ENCODE peak calls at places on chromosomes 4 and X, in nine cellular contexts. One of them, this sample, is unnamed.
A peak's percentile ranks its signal among the peaks of the same experiment; 100 is the strongest.

GRCh38 chrX:49073641-49074575 is at the start of gene PRAF2:
- DNase-seq in lower leg skin: peak; percentile 92
- DNase-seq in endothelial cell: peak; percentile 79
- DNase-seq in colonic mucosa: peak; percentile 95
- DNase-seq in Peyer's patch: peak; percentile 90
- DNase-seq in heart left ventricle: peak; percentile 92
- DNase-seq in natural killer cell: peak; percentile 69
- DNase-seq in body of pancreas: peak; percentile 93
- DNase-seq in fibroblast of mammary gland: peak; percentile 89
- DNase-seq in this sample: peak; percentile 76

GRCh38 chrX:9315086-9315485 is 149.8 kb upstream of the TBL1X start:
- DNase-seq in lower leg skin: no peak
- DNase-seq in Peyer's patch: no peak
- DNase-seq in colonic mucosa: no peak
- DNase-seq in body of pancreas: no peak
- DNase-seq in natural killer cell: no peak
- DNase-seq in fibroblast of mammary gland: no peak
- DNase-seq in heart left ventricle: no peak
- DNase-seq in endothelial cell: no peak
- DNase-seq in this sample: no peak

GRCh38 chrX:50204364-50204899 is at the start of gene CCNB3:
- DNase-seq in Peyer's patch: peak; percentile 72
- DNase-seq in heart left ventricle: peak; percentile 67
- DNase-seq in colonic mucosa: peak; percentile 63
- DNase-seq in fibroblast of mammary gland: peak; percentile 76
- DNase-seq in body of pancreas: peak; percentile 79
- DNase-seq in lower leg skin: peak; percentile 33
- DNase-seq in endothelial cell: peak; percentile 46
- DNase-seq in natural killer cell: peak; percentile 58
- DNase-seq in this sample: peak; percentile 30

GRCh38 chr4:25172964-25173917 is 13.0 kb upstream of the SEPSECS start:
- DNase-seq in heart left ventricle: peak; percentile 54
- DNase-seq in Peyer's patch: no peak
- DNase-seq in natural killer cell: no peak
- DNase-seq in body of pancreas: peak; percentile 52
- DNase-seq in colonic mucosa: no peak
- DNase-seq in fibroblast of mammary gland: peak; percentile 100
- DNase-seq in lower leg skin: peak; percentile 80
- DNase-seq in endothelial cell: no peak
- DNase-seq in this sample: no peak

GRCh38 chr4:126859314-126859713 is 773.4 kb upstream of the INTU start:
- DNase-seq in natural killer cell: no peak
- DNase-seq in body of pancreas: no peak
- DNase-seq in endothelial cell: no peak
- DNase-seq in lower leg skin: no peak
- DNase-seq in colonic mucosa: no peak
- DNase-seq in Peyer's patch: no peak
- DNase-seq in fibroblast of mammary gland: no peak
- DNase-seq in heart left ventricle: no peak
- DNase-seq in this sample: no peak

GRCh38 chr4:117691572-117692351 is 342.5 kb upstream of the NDST3 start:
- DNase-seq in Peyer's patch: no peak
- DNase-seq in natural killer cell: no peak
- DNase-seq in heart left ventricle: no peak
- DNase-seq in colonic mucosa: no peak
- DNase-seq in endothelial cell: no peak
- DNase-seq in fibroblast of mammary gland: no peak
- DNase-seq in lower leg skin: no peak
- DNase-seq in body of pancreas: no peak
- DNase-seq in this sample: no peak

GRCh38 chrX:17476411-17476810 is 101.4 kb downstream of the NHS start:
- DNase-seq in heart left ventricle: no peak
- DNase-seq in natural killer cell: no peak
- DNase-seq in body of pancreas: no peak
- DNase-seq in endothelial cell: no peak
- DNase-seq in colonic mucosa: no peak
- DNase-seq in lower leg skin: no peak
- DNase-seq in Peyer's patch: no peak
- DNase-seq in fibroblast of mammary gland: no peak
- DNase-seq in this sample: no peak

GRCh38 chr4:173169428-173170209 is 1.0 kb downstream of the GALNT7 start:
- DNase-seq in Peyer's patch: peak; percentile 77
- DNase-seq in natural killer cell: peak; percentile 55
- DNase-seq in body of pancreas: peak; percentile 57
- DNase-seq in colonic mucosa: peak; percentile 60
- DNase-seq in lower leg skin: peak; percentile 28
- DNase-seq in endothelial cell: peak; percentile 76
- DNase-seq in fibroblast of mammary gland: peak; percentile 40
- DNase-seq in heart left ventricle: peak; percentile 71
- DNase-seq in this sample: peak; percentile 72

GRCh38 chr4:97720869-97721432 is 422.3 kb downstream of the STPG2 start:
- DNase-seq in heart left ventricle: no peak
- DNase-seq in endothelial cell: no peak
- DNase-seq in lower leg skin: no peak
- DNase-seq in natural killer cell: no peak
- DNase-seq in fibroblast of mammary gland: peak; percentile 23
- DNase-seq in Peyer's patch: no peak
- DNase-seq in body of pancreas: no peak
- DNase-seq in colonic mucosa: no peak
- DNase-seq in this sample: no peak

GRCh38 chr4:2761035-2761923 is 5.1 kb upstream of the TNIP2 start:
- DNase-seq in body of pancreas: peak; percentile 87
- DNase-seq in endothelial cell: no peak
- DNase-seq in colonic mucosa: peak; percentile 94
- DNase-seq in fibroblast of mammary gland: no peak
- DNase-seq in heart left ventricle: no peak
- DNase-seq in natural killer cell: no peak
- DNase-seq in lower leg skin: no peak
- DNase-seq in Peyer's patch: peak; percentile 92
- DNase-seq in this sample: no peak

GRCh38 chr4:13918110-13918509 is 290.6 kb upstream of the BOD1L1 start:
- DNase-seq in fibroblast of mammary gland: peak; percentile 100
- DNase-seq in body of pancreas: peak; percentile 32
- DNase-seq in endothelial cell: no peak
- DNase-seq in Peyer's patch: no peak
- DNase-seq in natural killer cell: no peak
- DNase-seq in colonic mucosa: peak; percentile 27
- DNase-seq in heart left ventricle: peak; percentile 33
- DNase-seq in lower leg skin: peak; percentile 33
- DNase-seq in this sample: no peak

GRCh38 chr4:56907009-56907408 is 691 bp upstream of the REST start:
- DNase-seq in heart left ventricle: no peak
- DNase-seq in Peyer's patch: no peak
- DNase-seq in natural killer cell: no peak
- DNase-seq in fibroblast of mammary gland: no peak
- DNase-seq in endothelial cell: no peak
- DNase-seq in body of pancreas: peak; percentile 5
- DNase-seq in colonic mucosa: peak; percentile 24
- DNase-seq in lower leg skin: no peak
- DNase-seq in this sample: peak; percentile 18

GRCh38 chr4:56908206-56909082 is 744 bp downstream of the REST start:
- DNase-seq in colonic mucosa: peak; percentile 59
- DNase-seq in fibroblast of mammary gland: peak; percentile 49
- DNase-seq in Peyer's patch: peak; percentile 79
- DNase-seq in lower leg skin: peak; percentile 43
- DNase-seq in heart left ventricle: peak; percentile 80
- DNase-seq in body of pancreas: peak; percentile 70
- DNase-seq in natural killer cell: peak; percentile 65
- DNase-seq in endothelial cell: peak; percentile 83
- DNase-seq in this sample: peak; percentile 78

GRCh38 chr4:56910172-56910967 is 2.7 kb downstream of the REST start:
- DNase-seq in lower leg skin: no peak
- DNase-seq in fibroblast of mammary gland: no peak
- DNase-seq in heart left ventricle: no peak
- DNase-seq in colonic mucosa: no peak
- DNase-seq in endothelial cell: no peak
- DNase-seq in Peyer's patch: no peak
- DNase-seq in body of pancreas: no peak
- DNase-seq in natural killer cell: no peak
- DNase-seq in this sample: no peak

GRCh38 chr4:56907489-56908205 is at the start of gene REST:
- DNase-seq in heart left ventricle: peak; percentile 86
- DNase-seq in fibroblast of mammary gland: peak; percentile 42
- DNase-seq in colonic mucosa: peak; percentile 83
- DNase-seq in body of pancreas: peak; percentile 71
- DNase-seq in lower leg skin: peak; percentile 69
- DNase-seq in endothelial cell: peak; percentile 90
- DNase-seq in natural killer cell: peak; percentile 88
- DNase-seq in Peyer's patch: peak; percentile 90
- DNase-seq in this sample: peak; percentile 90

DNA sequence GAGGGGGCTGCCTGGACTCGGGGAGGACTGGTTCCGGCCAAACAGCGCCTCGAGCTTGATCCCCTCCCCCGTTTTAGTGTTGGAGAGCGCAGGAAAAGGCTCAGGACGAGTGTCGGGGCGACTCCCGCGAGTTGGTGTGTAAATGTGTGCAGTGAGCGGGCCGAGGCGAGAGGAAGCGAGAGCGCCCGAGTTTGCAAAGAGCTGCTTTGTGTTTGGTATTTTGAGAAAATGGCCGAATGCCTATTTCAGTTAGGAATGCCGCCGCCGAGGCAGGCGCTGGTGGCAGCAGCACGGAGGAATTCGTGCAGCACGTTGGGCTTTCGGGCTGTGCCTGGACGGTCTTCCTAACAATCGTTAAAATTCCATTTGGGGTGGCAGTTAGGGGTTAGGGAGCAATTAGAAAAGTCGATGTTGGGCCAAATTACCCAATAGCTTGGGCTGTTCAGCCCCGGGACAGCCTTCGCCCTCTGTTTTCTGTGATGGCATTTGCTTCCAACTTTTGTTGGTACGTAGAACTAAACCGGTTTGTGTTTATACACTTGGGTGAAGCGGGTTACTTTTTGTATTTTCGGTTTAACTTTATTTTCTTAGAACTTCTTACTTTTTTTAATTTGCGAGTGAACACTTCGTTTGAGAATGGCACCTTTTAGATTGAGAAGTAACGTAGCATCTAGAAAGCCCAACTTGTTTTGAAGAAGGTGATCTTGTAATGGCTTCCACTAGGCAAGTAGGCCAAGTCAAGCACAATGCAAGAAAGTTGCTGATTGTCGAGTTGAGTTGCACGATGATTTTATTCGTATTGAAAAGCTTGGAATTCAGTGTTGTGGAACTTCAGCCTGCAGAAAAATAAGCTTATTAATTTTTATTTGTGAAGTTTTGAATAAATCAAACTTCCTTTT is 1.6 kb downstream of the REST start:
- DNase-seq in colonic mucosa: no peak
- DNase-seq in lower leg skin: peak; percentile 38
- DNase-seq in body of pancreas: peak; percentile 56
- DNase-seq in Peyer's patch: no peak
- DNase-seq in endothelial cell: peak; percentile 51
- DNase-seq in fibroblast of mammary gland: peak; percentile 49
- DNase-seq in heart left ventricle: peak; percentile 54
- DNase-seq in natural killer cell: no peak
- DNase-seq in this sample: no peak
- TF ChIP-seq CTCF in colonic mucosa: no peak
- TF ChIP-seq CTCF in lower leg skin: no peak
- TF ChIP-seq CTCF in body of pancreas: no peak
- TF ChIP-seq CTCF in Peyer's patch: no peak
- TF ChIP-seq CTCF in endothelial cell: no peak
- TF ChIP-seq CTCF in fibroblast of mammary gland: no peak
- TF ChIP-seq CTCF in heart left ventricle: no peak
- TF ChIP-seq CTCF in natural killer cell: no peak
- TF ChIP-seq CTCF in this sample: no peak

GRCh38 chr4:162461952-162462351 is 298.2 kb upstream of the FSTL5 start:
- DNase-seq in lower leg skin: no peak
- DNase-seq in endothelial cell: no peak
- DNase-seq in fibroblast of mammary gland: no peak
- DNase-seq in heart left ventricle: no peak
- DNase-seq in body of pancreas: no peak
- DNase-seq in natural killer cell: no peak
- DNase-seq in colonic mucosa: no peak
- DNase-seq in Peyer's patch: no peak
- DNase-seq in this sample: no peak
- TF ChIP-seq CTCF in lower leg skin: no peak
- TF ChIP-seq CTCF in endothelial cell: peak; percentile 14
- TF ChIP-seq CTCF in fibroblast of mammary gland: peak; percentile 3
- TF ChIP-seq CTCF in heart left ventricle: peak; percentile 46
- TF ChIP-seq CTCF in body of pancreas: no peak
- TF ChIP-seq CTCF in natural killer cell: no peak
- TF ChIP-seq CTCF in colonic mucosa: peak; percentile 19
- TF ChIP-seq CTCF in Peyer's patch: no peak
- TF ChIP-seq CTCF in this sample: no peak

DNA sequence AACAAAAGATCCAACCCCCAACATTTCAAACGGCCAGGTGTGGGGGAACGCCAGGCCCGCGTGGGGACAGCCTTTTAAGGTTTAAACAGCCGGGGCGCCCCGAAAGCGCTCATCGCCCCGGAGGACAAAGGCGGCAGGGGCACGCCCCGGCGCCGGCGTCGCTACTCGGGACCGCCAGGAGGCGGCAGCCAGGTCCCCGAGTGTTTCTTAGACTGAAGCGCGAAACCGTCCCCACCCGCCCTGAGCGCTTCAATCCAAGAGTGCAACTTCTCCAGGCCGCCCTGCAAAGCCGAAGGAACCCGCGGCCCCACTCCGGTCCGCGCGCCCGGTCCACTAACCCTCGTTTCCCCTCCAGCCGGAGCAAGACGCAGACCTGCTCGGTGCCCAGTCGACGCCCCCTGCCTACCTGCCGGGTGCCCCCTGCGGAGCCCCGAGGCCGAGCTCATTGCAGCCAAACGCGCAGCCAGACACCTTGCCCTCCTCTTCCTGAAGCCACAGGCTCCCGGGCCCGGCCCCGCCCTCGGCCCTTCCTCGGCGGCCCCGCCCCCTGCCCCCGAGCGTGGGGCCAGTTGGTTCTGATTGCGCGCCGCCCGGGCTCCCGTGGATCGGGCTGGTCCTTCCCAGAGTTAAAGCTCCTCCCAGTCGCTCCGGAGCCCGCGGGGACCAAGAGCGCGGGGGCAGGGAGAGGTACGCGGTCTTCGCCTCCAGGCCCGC is at the start of gene CASP6:
- DNase-seq in colonic mucosa: peak; percentile 95
- DNase-seq in body of pancreas: peak; percentile 91
- DNase-seq in heart left ventricle: peak; percentile 87
- DNase-seq in natural killer cell: peak; percentile 66
- DNase-seq in lower leg skin: peak; percentile 73
- DNase-seq in fibroblast of mammary gland: peak; percentile 61
- DNase-seq in endothelial cell: peak; percentile 81
- DNase-seq in Peyer's patch: peak; percentile 95
- DNase-seq in this sample: peak; percentile 66
- TF ChIP-seq CTCF in colonic mucosa: peak; percentile 61
- TF ChIP-seq CTCF in body of pancreas: peak; percentile 49
- TF ChIP-seq CTCF in heart left ventricle: peak; percentile 65
- TF ChIP-seq CTCF in natural killer cell: peak; percentile 71
- TF ChIP-seq CTCF in lower leg skin: no peak
- TF ChIP-seq CTCF in fibroblast of mammary gland: peak; percentile 45
- TF ChIP-seq CTCF in endothelial cell: peak; percentile 67
- TF ChIP-seq CTCF in Peyer's patch: peak; percentile 19
- TF ChIP-seq CTCF in this sample: no peak

DNA sequence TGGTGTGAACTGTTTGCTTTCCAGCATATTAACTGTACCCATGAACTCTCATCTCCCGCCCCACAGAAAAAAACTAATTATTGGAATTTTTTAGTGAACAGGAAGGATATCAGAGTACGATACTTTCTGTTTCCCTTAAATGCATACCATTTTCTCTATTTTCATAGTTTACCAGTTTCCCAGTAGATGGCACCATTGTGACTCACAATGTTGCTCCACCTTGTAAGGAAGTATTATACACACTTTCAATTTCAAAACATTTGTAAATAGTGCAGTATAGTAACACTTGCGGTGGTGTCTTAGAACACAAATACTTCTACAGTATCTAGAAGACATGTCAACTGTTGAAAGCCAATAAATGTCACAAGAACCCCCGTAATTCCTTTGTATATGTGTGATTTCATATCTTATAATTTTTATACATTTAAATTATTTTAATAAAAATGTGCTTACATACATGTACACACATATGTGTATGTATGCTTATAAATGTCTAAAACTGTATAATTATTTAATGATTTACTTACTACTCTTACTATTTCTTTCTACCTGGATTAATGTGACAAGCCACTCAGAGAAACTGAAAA is 167.3 kb downstream of the SLIT2 start:
- DNase-seq in Peyer's patch: no peak
- DNase-seq in natural killer cell: no peak
- DNase-seq in body of pancreas: peak; percentile 25
- DNase-seq in lower leg skin: no peak
- DNase-seq in colonic mucosa: no peak
- DNase-seq in heart left ventricle: no peak
- DNase-seq in endothelial cell: no peak
- DNase-seq in fibroblast of mammary gland: peak; percentile 82
- DNase-seq in this sample: no peak
- TF ChIP-seq CTCF in Peyer's patch: no peak
- TF ChIP-seq CTCF in natural killer cell: peak; percentile 44
- TF ChIP-seq CTCF in body of pancreas: no peak
- TF ChIP-seq CTCF in lower leg skin: no peak
- TF ChIP-seq CTCF in colonic mucosa: peak; percentile 39
- TF ChIP-seq CTCF in heart left ventricle: peak; percentile 63
- TF ChIP-seq CTCF in endothelial cell: peak; percentile 25
- TF ChIP-seq CTCF in fibroblast of mammary gland: peak; percentile 56
- TF ChIP-seq CTCF in this sample: no peak